ENCODE peak calls at places on chromosomes 2 and 18, in seven cellular contexts. V, Y, R, I, K, C and G are unnamed samples.

GRCh38 chr2:72198532-72199241 is 51.0 kb upstream of the CYP26B1 start:
- DNase-seq in Y (peak), R (no peak), V (no peak), I (no peak), C (no peak), K (no peak), G (peak)

GRCh38 chr18:42614619-42615293 is 500.7 kb downstream of the RIT2 start:
- DNase-seq in C (no peak), Y (no peak), V (no peak), K (no peak), R (no peak), I (no peak), G (no peak)

GRCh38 chr2:150413890-150414289 is 73.6 kb downstream of the RND3 start:
- DNase-seq in R (no peak), C (no peak), K (no peak), V (no peak), I (no peak), Y (no peak), G (no peak)

GRCh38 chr18:23972416-23972815 is 42.1 kb upstream of the TTC39C start:
- DNase-seq in C (no peak), V (no peak), Y (no peak), R (no peak), I (peak), K (no peak), G (no peak)

GRCh38 chr2:216115224-216115582 is 6.1 kb downstream of the XRCC5 start:
- DNase-seq in C (no peak), Y (no peak), K (no peak), I (no peak), V (no peak), R (no peak), G (peak)

GRCh38 chr2:95158891-95159619 is 593 bp downstream of the ZNF514 start:
- DNase-seq in Y (peak), K (no peak), I (peak), R (peak), V (peak), C (peak), G (peak)

GRCh38 chr2:173828189-173829157 is 136.7 kb downstream of the SP3 start:
- DNase-seq in I (no peak), C (no peak), Y (no peak), V (no peak), K (no peak), R (no peak), G (no peak)

GRCh38 chr2:67600472-67600871 is 203.3 kb downstream of the ETAA1 start:
- DNase-seq in I (no peak), K (no peak), Y (no peak), C (peak), R (no peak), V (no peak), G (peak)

GRCh38 chr2:127577208-127577475 is 41.7 kb downstream of the MYO7B start:
- DNase-seq in C (no peak), V (no peak), Y (no peak), K (no peak), R (no peak), I (no peak), G (no peak)

GRCh38 chr2:71879509-71880184 is 268.0 kb downstream of the CYP26B1 start:
- DNase-seq in R (no peak), C (no peak), K (no peak), I (no peak), V (no peak), Y (no peak), G (no peak)

GRCh38 chr18:27713037-27713726 is 463.7 kb downstream of the CDH2 start:
- DNase-seq in V (no peak), K (no peak), I (no peak), Y (no peak), C (no peak), R (no peak), G (peak)

GRCh38 chr2:128379021-128380005 is 60.6 kb upstream of the HS6ST1 start:
- DNase-seq in I (no peak), Y (peak), C (no peak), V (no peak), K (no peak), R (no peak), G (no peak)